ENCODE peak calls at places on chromosome 3, in five cellular contexts. I is GM23248, B is neural progenitor cell, R is PC-3, H is GM23338. M is an unnamed sample.
A peak's percentile ranks its signal among the peaks of the same experiment; 100 is the strongest.

GRCh38 chr3:119297169-119297568 is 3.0 kb downstream of the ARHGAP31 start:
- DNase-seq in I (peak; percentile 90), B (no peak), R (peak; percentile 27), H (no peak), M (no peak)

GRCh38 chr3:55790596-55791350 is 303.7 kb upstream of the WNT5A start:
- DNase-seq in I (no peak), B (no peak), R (peak; percentile 70), H (no peak), M (peak; percentile 91)

GRCh38 chr3:135513106-135514063 is 452.1 kb upstream of the PPP2R3A start:
- DNase-seq in I (peak; percentile 42), B (no peak), R (peak; percentile 8), H (peak; percentile 27), M (no peak)

GRCh38 chr3:17412950-17413530 is 329.4 kb downstream of the TBC1D5 start:
- DNase-seq in I (peak; percentile 73), B (peak; percentile 82), R (peak; percentile 82), H (peak; percentile 90), M (peak; percentile 8)

GRCh38 chr3:133536635-133536980 is 36.9 kb upstream of the CDV3 start:
- DNase-seq in I (no peak), B (no peak), R (no peak), H (no peak), M (no peak)

GRCh38 chr3:4729061-4729973 is 236.2 kb downstream of the ITPR1 start:
- DNase-seq in I (no peak), B (no peak), R (no peak), H (no peak), M (no peak)

GRCh38 chr3:184496933-184497332 is 64.7 kb upstream of the EPHB3 start:
- DNase-seq in I (no peak), B (no peak), R (no peak), H (no peak), M (no peak)

GRCh38 chr3:45387171-45387570 is 1.2 kb upstream of the LARS2 start:
- DNase-seq in I (peak; percentile 25), B (no peak), R (peak; percentile 20), H (no peak), M (no peak)

GRCh38 chr3:63993653-63994079 is 29.6 kb downstream of the PSMD6 start:
- DNase-seq in I (peak; percentile 92), B (peak; percentile 90), R (peak; percentile 64), H (peak; percentile 93), M (peak; percentile 40)

GRCh38 chr3:195058311-195059005 is 212.5 kb downstream of the XXYLT1 start:
- DNase-seq in I (no peak), B (no peak), R (no peak), H (no peak), M (no peak)

GRCh38 chr3:169759256-169759655 is 5.6 kb downstream of the TERC start:
- DNase-seq in I (peak; percentile 76), B (no peak), R (peak; percentile 87), H (no peak), M (no peak)

GRCh38 chr3:97291901-97292300 is 472.7 kb upstream of the ARL6 start:
- DNase-seq in I (no peak), B (no peak), R (no peak), H (no peak), M (no peak)

GRCh38 chr3:40588406-40588805 is 63.6 kb downstream of the ZNF621 start:
- DNase-seq in I (no peak), B (peak; percentile 7), R (peak; percentile 52), H (peak; percentile 62), M (peak; percentile 30)

GRCh38 chr3:53234841-53235232 is 21.0 kb downstream of the TKT start:
- DNase-seq in I (no peak), B (no peak), R (no peak), H (no peak), M (no peak)

GRCh38 chr3:53235545-53235944 is 20.3 kb downstream of the TKT start:
- DNase-seq in I (no peak), B (no peak), R (no peak), H (no peak), M (no peak)

GRCh38 chr3:53238051-53238850 is 17.6 kb downstream of the TKT start:
- DNase-seq in I (peak; percentile 96), B (no peak), R (peak; percentile 98), H (no peak), M (peak; percentile 90)

GRCh38 chr3:53234130-53234840 is 21.5 kb downstream of the TKT start:
- DNase-seq in I (no peak), B (no peak), R (no peak), H (no peak), M (no peak)

DNA sequence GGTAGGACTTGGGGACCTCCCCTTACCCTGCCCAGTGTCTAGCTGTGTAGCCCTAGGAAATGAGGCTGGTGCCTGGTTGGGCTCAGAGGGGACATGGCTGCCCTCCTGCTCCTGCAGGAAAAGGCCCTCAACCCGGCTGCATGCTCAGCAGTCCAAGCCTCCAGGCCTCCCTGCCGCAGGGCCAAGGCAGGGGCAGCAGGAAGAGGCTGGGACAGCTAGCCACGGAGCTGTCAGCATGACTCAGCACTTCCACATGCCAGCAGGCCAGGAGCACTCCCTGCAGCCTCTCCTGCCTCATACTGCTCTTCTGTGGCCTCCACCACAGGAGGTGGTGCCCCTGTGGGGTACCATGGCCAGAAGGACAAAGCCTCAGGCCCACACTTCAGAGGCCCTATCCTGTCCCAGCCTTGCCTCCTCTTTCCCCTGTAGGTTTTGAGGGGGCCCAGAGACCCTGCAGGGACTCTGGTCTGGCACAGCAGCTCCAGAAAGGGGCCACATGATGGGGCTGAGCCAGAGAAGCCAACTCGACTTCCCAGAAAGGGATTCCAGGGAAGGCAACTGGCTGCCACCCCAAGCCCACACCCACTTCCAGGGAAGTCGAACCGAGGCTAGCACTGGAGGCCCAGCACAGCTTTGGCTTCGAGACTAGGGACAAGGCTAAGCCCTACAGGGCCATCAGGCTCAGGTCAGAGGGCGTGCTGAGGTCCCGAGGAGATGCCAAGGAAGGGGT is 19.5 kb downstream of the TKT start:
- DNase-seq in I (peak; percentile 93), B (no peak), R (peak; percentile 83), H (no peak), M (peak; percentile 72)
- H3F3A ChIP-seq in I (peaks cover 37% of the 10 kb centered on the region), B (no peaks in the 10 kb centered on the region), R (peaks cover 11% of the 10 kb centered on the region), H (peaks cover 65% of the 10 kb centered on the region), M (peaks cover 83% of the 10 kb centered on the region)

DNA sequence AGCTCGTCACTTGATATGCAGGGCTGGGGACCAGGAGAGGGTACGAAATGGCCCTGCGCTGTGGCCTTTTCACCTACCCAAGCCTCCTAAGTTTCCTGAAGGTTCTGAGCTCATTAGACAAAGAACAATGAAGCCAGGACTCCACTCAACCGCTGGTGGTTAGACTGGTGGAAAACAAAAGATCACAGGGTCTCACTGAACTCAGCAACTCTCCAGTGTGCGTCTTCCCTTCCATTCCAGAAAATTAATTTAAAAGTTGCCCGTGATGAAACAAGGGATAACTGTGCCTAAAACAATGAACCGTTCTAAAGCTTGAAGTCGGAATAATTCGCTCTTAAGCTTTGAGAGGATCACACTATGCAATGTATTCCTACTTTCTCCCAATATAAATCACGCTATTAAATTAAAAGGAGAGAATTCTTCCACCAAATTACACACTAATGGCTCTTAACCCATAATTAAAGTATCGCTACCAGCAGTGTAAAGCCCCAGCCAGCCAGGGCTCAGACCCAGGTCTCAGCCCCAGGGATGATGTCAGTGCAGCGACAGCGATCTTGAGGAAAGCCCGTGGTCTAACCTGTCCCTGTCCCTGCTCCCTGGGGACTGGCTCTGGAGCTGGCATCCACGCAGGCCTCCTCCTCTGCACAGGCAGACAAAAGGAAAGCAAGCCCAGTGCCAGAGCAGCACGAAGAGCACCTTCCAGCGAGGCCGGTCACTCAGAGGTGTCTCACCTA is 4.9 kb downstream of the VGLL4 start:
- DNase-seq in I (peak; percentile 37), B (peak; percentile 50), R (no peak), H (peak; percentile 33), M (no peak)
- H3K4me3 ChIP-seq in I (peak overlapping the region; percentile 66), B (peak overlapping the region; percentile 12), R (no peak overlapping the region), H (no peak overlapping the region), M (no peak overlapping the region)

GRCh38 chr3:160435095-160435494 is 14.5 kb downstream of the TRIM59 start:
- DNase-seq in I (no peak), B (no peak), R (no peak), H (no peak), M (no peak)
- H3F3A ChIP-seq in I (peaks cover 77% of the 10 kb centered on the region), B (peaks cover 72% of the 10 kb centered on the region), R (peaks cover 8% of the 10 kb centered on the region), H (no peaks in the 10 kb centered on the region), M (peaks cover 49% of the 10 kb centered on the region)

DNA sequence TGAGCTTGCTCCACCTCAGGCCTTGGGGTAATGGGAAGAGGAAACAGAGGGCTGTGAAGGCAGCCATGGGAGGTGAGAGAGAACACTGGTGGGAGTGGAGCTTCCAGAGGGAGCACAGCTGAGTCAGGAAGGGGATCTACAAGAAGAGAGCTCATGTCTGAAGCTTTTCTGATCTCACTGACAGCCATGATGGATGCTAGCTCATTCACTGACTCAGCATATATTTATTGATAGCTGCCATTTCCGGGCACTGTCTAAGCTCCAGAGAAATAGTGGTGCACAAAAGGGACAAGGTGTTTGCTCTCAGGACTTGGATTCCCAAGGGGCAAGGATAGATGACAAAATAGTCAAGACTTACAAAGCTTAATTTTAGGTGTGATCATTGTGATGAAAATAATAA is 218.8 kb downstream of the CLSTN2 start:
- DNase-seq in I (no peak), B (no peak), R (no peak), H (no peak), M (no peak)
- H3K4me3 ChIP-seq in I (no peak overlapping the region), B (no peak overlapping the region), R (no peak overlapping the region), H (no peak overlapping the region), M (no peak overlapping the region)

DNA sequence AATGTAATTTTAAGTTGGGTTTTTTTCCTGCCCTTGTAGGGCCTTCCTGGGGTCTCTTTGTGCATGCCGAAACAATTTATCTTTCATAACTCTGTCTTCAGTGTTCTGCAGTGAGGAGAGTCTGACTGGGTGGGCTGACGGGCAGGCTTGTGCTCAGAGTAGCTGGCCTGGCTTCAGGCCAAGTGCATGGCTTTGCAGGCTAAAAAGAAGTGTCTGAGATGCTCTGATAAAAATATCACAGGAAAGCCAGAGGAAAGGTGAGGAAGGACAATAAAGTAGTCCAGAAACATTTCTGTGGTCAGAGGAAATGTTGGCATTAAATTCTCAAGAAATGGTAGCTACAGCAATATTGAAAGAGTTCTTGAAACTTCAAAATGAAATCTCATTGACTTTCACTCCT is 25.5 kb downstream of the ST3GAL6 start:
- DNase-seq in I (peak; percentile 14), B (no peak), R (no peak), H (no peak), M (no peak)
- H3F3A ChIP-seq in I (peaks cover 92% of the 10 kb centered on the region), B (no peaks in the 10 kb centered on the region), R (peaks cover 9% of the 10 kb centered on the region), H (no peaks in the 10 kb centered on the region), M (peaks cover 18% of the 10 kb centered on the region)

DNA sequence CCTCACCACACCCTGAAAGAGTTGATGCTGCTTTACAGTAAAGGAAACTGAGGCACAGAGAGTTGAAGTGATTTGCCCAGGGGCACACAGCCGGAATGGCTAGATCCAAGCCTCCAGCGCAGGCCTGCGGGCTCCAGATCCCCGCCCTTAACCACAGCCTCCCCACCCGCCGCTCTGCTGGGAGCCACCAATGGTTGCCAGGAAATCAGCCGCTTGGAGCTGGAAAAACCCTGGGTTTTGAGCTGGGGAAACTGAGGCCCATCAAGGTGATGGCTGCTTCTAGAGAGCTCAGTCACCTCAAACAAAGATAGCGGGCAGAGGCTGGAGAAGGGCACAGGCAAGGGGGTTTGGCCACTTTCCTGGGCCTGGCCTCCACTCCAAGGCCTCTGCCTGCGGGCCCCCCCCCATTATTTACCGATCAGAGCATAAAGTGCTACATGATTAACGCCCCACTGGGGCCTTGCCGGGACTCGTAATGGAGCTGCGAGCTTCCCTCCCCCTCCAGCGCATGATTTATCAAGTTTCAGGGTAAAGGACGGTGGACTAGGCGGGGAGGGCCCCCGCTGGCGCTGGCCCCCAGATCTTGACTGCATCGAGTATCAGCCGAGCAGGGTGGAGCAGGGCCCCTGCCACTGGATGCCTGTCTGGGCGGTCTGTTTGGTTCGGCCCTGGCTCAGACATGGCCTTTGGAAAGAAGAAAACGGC is 9.2 kb downstream of the PLXND1 start:
- DNase-seq in I (peak; percentile 79), B (no peak), R (no peak), H (no peak), M (no peak)
- H3K4me3 ChIP-seq in I (peak overlapping the region; percentile 47), B (no peak overlapping the region), R (no peak overlapping the region), H (no peak overlapping the region), M (no peak overlapping the region)